ENCODE peak calls at places on chromosomes 6 and 20, in five cellular contexts. Q is BE2C, T is heart right ventricle, K is fibroblast of mammary gland, P is lower lobe of right lung. E is an unnamed sample.

GRCh38 chr20:46035713-46036112 is 6.7 kb downstream of the SLC12A5 start:
- DNase-seq in Q (no peak), T (no peak), K (no peak), P (no peak), E (no peak)

GRCh38 chr6:161341638-161342037 is 67.8 kb upstream of the AGPAT4 start:
- DNase-seq in Q (no peak), T (no peak), K (no peak), P (no peak), E (no peak)

GRCh38 chr6:122809671-122810070 is 20.6 kb downstream of the SMPDL3A start:
- DNase-seq in Q (no peak), T (no peak), K (no peak), P (no peak), E (no peak)

GRCh38 chr6:151068761-151069312 is 170.9 kb upstream of the AKAP12 start:
- DNase-seq in Q (no peak), T (no peak), K (peak), P (no peak), E (no peak)

GRCh38 chr20:58439974-58440767 is 51.1 kb downstream of the VAPB start:
- DNase-seq in Q (no peak), T (no peak), K (no peak), P (no peak), E (no peak)

GRCh38 chr6:3409699-3410384 is 47.0 kb downstream of the SLC22A23 start:
- DNase-seq in Q (no peak), T (no peak), K (no peak), P (peak), E (no peak)

GRCh38 chr6:125598422-125598821 is 151.0 kb upstream of the HEY2 start:
- DNase-seq in Q (no peak), T (peak), K (peak), P (peak), E (peak)

GRCh38 chr6:894274-894673 is 201.3 kb upstream of the EXOC2 start:
- DNase-seq in Q (no peak), T (no peak), K (no peak), P (no peak), E (no peak)

GRCh38 chr6:100001915-100002388 is 7.9 kb upstream of the MCHR2 start:
- DNase-seq in Q (peak), T (peak), K (peak), P (peak), E (peak)

GRCh38 chr20:34127787-34128186 is 15.7 kb upstream of the EIF2S2 start:
- DNase-seq in Q (no peak), T (no peak), K (no peak), P (no peak), E (no peak)

GRCh38 chr6:167714166-167714565 is 112.5 kb upstream of the AFDN start:
- DNase-seq in Q (no peak), T (no peak), K (no peak), P (no peak), E (no peak)

GRCh38 chr6:134585529-134585873 is 267.6 kb upstream of the SGK1 start:
- DNase-seq in Q (peak), T (no peak), K (no peak), P (no peak), E (no peak)

GRCh38 chr6:156662025-156662445 is 115.1 kb upstream of the ARID1B start:
- DNase-seq in Q (peak), T (no peak), K (peak), P (no peak), E (peak)

GRCh38 chr6:104585646-104586045 is 274.1 kb downstream of the HACE1 start:
- DNase-seq in Q (no peak), T (no peak), K (no peak), P (no peak), E (no peak)

GRCh38 chr20:31661625-31662371 is 24.1 kb downstream of the COX4I2 start:
- DNase-seq in Q (peak), T (peak), K (peak), P (peak), E (peak)

GRCh38 chr6:170248111-170248805 is 42.6 kb downstream of the DLL1 start:
- DNase-seq in Q (no peak), T (no peak), K (no peak), P (no peak), E (no peak)

GRCh38 chr20:59923514-59923913 is 9.9 kb downstream of the SYCP2 start:
- DNase-seq in Q (no peak), T (no peak), K (no peak), P (no peak), E (no peak)

GRCh38 chr20:20553534-20553933 is 158.9 kb downstream of the RALGAPA2 start:
- DNase-seq in Q (no peak), T (no peak), K (no peak), P (no peak), E (no peak)

DNA sequence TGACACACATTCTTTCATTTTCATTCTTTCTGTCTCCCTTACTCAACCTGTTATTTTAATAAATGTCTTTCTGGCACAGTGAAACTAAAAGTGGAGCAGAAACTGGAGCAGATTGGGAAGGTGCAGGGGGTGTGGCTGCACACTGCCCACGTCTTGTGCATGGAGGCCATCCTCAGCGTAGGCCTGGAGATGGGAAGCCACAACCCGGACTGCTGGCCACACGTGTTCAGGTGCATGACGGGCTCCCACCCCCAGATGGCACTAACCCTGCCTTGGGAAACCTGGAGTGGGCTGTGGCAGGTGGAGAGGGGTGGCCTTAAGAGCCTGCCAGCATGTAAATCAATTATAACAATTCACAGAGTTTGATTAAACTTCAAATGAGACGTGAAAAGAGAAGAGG is 71.4 kb upstream of the PBOV1 start:
- DNase-seq in Q (peak), T (peak), K (no peak), P (no peak), E (no peak)
- TF ChIP-seq CTCF in Q (peak), T (peak), K (no peak), P (peak), E (no peak)

GRCh38 chr6:72622094-72622540 is 253 bp downstream of the KCNQ5 start:
- DNase-seq in Q (peak), T (peak), K (no peak), P (peak), E (no peak)
- TF ChIP-seq CTCF in Q (no peak), T (no peak), K (no peak), P (no peak), E (no peak)

DNA sequence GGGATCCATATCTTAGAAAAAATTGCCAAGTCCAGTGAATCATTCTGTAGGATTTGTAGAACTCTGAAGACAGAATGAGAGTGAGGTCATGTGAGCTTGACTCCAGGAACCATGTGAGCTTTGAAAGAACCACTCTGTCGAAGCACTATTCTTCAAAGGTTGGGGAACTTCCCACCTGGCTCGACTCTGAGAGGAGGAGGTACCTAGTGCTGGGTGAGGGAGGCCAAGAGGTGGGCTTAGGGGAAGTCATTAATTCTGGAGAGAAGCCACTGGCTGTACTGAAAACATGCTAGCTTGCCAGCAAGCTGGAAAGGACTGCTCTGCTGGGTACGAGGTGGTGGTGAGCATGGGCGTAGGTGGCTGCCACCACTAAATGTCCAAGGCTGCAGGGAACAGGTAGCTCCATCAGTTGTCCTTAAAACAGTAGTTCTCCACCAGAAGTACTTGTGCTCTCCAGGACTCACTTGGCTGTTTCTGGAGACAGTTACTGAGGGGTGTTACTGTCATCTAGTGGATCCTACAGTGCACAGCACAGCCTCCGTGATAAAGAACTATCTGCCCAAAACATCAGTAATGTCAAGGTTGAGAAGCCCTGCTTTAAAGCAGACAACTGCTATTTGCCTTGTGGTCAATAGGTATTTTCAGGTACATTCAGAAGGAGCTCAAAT is 34.7 kb upstream of the SYNJ2 start:
- DNase-seq in Q (no peak), T (no peak), K (peak), P (no peak), E (no peak)
- TF ChIP-seq CTCF in Q (peak), T (peak), K (peak), P (peak), E (peak)

GRCh38 chr20:43534016-43534415 is 24.8 kb upstream of the SGK2 start:
- DNase-seq in Q (no peak), T (no peak), K (no peak), P (no peak), E (no peak)
- TF ChIP-seq CTCF in Q (no peak), T (no peak), K (no peak), P (no peak), E (no peak)

DNA sequence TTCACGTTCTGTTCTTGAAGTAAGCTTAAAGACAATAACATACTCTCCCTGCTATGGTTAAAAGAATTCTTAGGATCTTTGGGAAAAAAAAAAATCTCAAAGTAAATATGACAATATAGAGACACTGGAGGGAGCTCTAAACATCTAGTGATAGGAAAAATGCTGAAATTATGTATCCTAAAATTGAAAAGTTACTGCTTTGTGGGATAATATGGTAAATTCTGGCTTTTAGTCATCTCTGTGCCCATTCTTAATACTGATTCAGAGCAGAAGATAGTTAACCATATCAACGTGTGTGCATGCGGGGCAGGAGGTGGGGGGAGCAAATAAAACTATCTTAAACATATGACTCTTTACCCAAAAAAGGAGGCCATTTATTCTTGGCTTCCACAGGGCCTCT is 165.4 kb downstream of the GMPR start:
- DNase-seq in Q (no peak), T (no peak), K (no peak), P (no peak), E (no peak)
- TF ChIP-seq CTCF in Q (peak), T (no peak), K (peak), P (no peak), E (peak)

DNA sequence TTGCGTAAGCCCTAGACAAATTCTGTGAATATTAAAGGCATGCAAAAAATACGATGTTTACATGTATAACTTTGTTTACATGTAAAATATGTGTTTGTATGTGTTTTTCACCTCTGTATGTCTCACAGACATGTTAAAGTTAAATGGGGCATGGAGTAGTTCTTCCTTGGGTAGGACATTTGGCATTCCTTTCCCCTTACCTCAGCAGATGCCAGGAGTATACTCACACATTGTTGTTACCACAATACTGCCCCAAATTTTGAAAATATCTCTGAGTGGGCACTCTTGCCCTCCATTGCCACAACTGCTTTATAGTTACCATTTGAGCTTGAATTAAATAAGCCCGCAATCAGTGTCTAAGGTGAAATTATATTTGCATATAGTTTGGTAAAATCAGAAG is 147.5 kb downstream of the MYO6 start:
- DNase-seq in Q (no peak), T (no peak), K (no peak), P (no peak), E (no peak)
- TF ChIP-seq CTCF in Q (no peak), T (no peak), K (no peak), P (no peak), E (no peak)

DNA sequence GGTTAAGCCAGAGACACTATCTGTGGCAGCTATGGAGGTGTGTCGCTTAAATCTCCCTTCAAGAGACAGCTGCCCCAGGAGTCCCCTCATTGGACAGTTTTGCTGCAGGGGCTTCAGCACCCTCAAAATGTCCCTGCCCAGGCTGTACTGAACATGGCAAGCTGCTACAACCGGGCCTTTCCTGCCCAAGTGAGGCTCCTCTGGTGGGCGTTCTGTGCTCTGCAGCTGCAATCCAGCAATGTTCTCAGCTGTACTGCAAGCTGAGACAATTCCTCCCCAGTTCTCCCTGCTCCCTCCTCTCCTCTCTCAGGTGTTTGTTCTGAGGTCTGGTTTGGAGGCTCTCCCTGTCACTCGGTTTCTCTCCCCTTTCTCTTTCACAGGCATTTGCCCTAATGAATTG is 190.8 kb upstream of the LAMP5 start:
- DNase-seq in Q (peak), T (no peak), K (no peak), P (no peak), E (no peak)
- TF ChIP-seq CTCF in Q (peak), T (no peak), K (peak), P (peak), E (peak)

GRCh38 chr6:10413850-10414765 is 766 bp downstream of the TFAP2A start:
- DNase-seq in Q (no peak), T (no peak), K (no peak), P (no peak), E (no peak)

GRCh38 chr6:10412165-10412947 is 2.5 kb downstream of the TFAP2A start:
- DNase-seq in Q (no peak), T (no peak), K (no peak), P (peak), E (peak)

GRCh38 chr6:10414766-10415592 is at the start of gene TFAP2A:
- DNase-seq in Q (no peak), T (no peak), K (peak), P (no peak), E (no peak)

GRCh38 chr6:10411915-10412164 is 3.0 kb downstream of the TFAP2A start:
- DNase-seq in Q (no peak), T (no peak), K (peak), P (peak), E (no peak)

DNA sequence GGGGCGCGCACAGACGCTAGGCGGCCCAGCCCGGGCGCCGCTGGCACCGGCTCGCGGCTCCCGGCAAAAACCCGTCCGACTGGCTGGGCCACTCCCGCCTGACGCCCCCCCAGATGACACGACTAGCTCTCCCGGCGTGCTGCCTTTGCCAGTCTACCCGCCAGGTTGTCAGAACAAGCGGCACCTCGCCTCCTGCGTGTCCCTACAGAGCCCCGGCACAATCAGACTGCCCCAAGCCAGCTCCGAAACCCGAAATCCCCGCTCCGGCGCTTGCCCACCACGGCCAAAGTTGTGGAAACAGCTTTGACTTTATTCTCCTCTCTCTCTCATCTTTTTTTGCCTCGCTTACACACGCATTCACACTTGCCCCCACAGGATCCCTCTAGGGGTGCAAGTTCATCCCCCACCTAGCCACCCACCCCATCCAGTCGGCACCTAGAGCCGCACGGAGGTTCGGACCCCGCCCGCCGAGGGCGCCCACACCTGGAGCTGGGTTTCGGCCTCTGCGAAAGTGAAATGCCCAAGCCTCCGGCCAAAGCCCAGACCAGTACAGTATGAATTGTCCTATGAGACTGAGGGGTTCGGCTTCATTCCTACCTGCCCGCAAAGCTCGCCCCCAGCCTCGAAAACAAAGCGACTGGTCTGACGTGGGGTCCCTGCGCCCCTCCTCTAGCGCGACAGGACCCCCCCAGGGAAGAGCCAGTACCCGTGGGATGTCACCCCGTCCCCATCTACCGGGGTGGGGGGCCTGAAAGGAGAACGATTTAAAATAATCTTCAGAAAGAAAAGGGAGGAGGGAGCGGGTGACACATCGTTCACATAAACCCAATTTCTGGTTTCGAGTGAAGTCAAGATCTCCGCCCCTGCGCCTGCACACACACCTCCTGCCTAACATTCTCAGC is 1.7 kb downstream of the TFAP2A start:
- DNase-seq in Q (no peak), T (no peak), K (no peak), P (peak), E (no peak)
- TF ChIP-seq CTCF in Q (no peak), T (no peak), K (no peak), P (no peak), E (no peak)

GRCh38 chr6:118400582-118400981 is 147.5 kb upstream of the PLN start:
- DNase-seq in Q (no peak), T (no peak), K (peak), P (no peak), E (no peak)
- TF ChIP-seq CTCF in Q (no peak), T (no peak), K (no peak), P (no peak), E (no peak)

GRCh38 chr20:61558726-61559125 is 306.7 kb downstream of the CDH4 start:
- DNase-seq in Q (no peak), T (no peak), K (peak), P (no peak), E (no peak)

GRCh38 chr20:61561111-61561830 is 309.2 kb downstream of the CDH4 start:
- DNase-seq in Q (no peak), T (no peak), K (no peak), P (no peak), E (no peak)

GRCh38 chr20:61559706-61560315 is 307.8 kb downstream of the CDH4 start:
- DNase-seq in Q (no peak), T (no peak), K (no peak), P (no peak), E (no peak)

GRCh38 chr20:61562897-61563504 is 310.9 kb downstream of the CDH4 start:
- DNase-seq in Q (no peak), T (no peak), K (no peak), P (peak), E (no peak)

DNA sequence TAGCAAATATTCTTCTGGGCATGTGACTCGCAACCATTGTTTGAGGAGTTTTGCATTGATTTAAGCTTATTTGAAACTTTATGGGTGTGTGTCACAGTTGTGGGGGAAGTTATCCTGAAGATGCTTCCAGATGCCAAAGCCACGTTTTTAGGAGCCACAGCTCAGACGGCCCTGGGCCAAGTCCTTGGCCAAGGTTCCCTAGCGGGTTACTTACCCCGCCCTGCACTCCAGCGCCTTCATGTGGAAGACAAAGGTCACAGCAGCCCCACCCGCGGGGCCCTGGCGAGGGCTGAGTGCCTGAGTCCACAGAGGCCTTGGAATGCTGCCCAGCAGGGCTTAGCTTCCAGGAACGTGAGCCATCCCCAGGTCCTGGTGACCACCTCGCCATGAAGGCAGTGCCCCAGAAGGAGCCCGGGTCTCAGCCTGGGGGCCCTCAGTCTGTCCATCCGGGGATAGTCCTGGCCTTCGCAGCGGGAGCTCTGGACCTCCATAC is 308.3 kb downstream of the CDH4 start:
- DNase-seq in Q (no peak), T (no peak), K (peak), P (peak), E (no peak)
- TF ChIP-seq CTCF in Q (no peak), T (no peak), K (peak), P (no peak), E (no peak)